ENCODE peak calls at places on chromosomes 16 and 17, in eight cellular contexts. One of them, this sample, is unnamed.

GRCh38 chr16:4505356-4506153 is 29.4 kb downstream of the HMOX2 start:
- DNase-seq in sigmoid colon: no peak
- DNase-seq in ovary: no peak
- DNase-seq in uterus: no peak
- DNase-seq in HepG2: no peak
- DNase-seq in A549: no peak
- DNase-seq in body of pancreas: no peak
- DNase-seq in esophagus squamous epithelium: no peak
- DNase-seq in this sample: no peak

GRCh38 chr17:32142857-32143524 is 689 bp downstream of the RHOT1 start:
- DNase-seq in body of pancreas: peak
- DNase-seq in sigmoid colon: peak
- DNase-seq in ovary: peak
- DNase-seq in HepG2: peak
- DNase-seq in A549: peak
- DNase-seq in esophagus squamous epithelium: no peak
- DNase-seq in uterus: no peak
- DNase-seq in this sample: peak

GRCh38 chr17:19017804-19018599 is 13.4 kb upstream of the FAM83G start:
- DNase-seq in uterus: no peak
- DNase-seq in ovary: no peak
- DNase-seq in esophagus squamous epithelium: no peak
- DNase-seq in sigmoid colon: no peak
- DNase-seq in HepG2: no peak
- DNase-seq in A549: no peak
- DNase-seq in body of pancreas: no peak
- DNase-seq in this sample: no peak

GRCh38 chr17:45129426-45129939 is 2.8 kb downstream of the PLCD3 start:
- DNase-seq in HepG2: peak
- DNase-seq in ovary: peak
- DNase-seq in body of pancreas: no peak
- DNase-seq in sigmoid colon: peak
- DNase-seq in uterus: no peak
- DNase-seq in esophagus squamous epithelium: no peak
- DNase-seq in A549: no peak
- DNase-seq in this sample: no peak

GRCh38 chr17:75073618-75074047 is 14.1 kb upstream of the SLC16A5 start:
- DNase-seq in body of pancreas: no peak
- DNase-seq in A549: no peak
- DNase-seq in esophagus squamous epithelium: no peak
- DNase-seq in uterus: no peak
- DNase-seq in sigmoid colon: peak
- DNase-seq in ovary: no peak
- DNase-seq in HepG2: no peak
- DNase-seq in this sample: no peak

GRCh38 chr16:75116081-75116910 is at the start of gene LDHD:
- DNase-seq in ovary: peak
- DNase-seq in uterus: peak
- DNase-seq in A549: peak
- DNase-seq in body of pancreas: peak
- DNase-seq in HepG2: peak
- DNase-seq in sigmoid colon: peak
- DNase-seq in esophagus squamous epithelium: no peak
- DNase-seq in this sample: peak

GRCh38 chr16:48128769-48129168 is 27.0 kb downstream of the ABCC12 start:
- DNase-seq in ovary: no peak
- DNase-seq in uterus: no peak
- DNase-seq in sigmoid colon: no peak
- DNase-seq in A549: no peak
- DNase-seq in esophagus squamous epithelium: no peak
- DNase-seq in body of pancreas: no peak
- DNase-seq in HepG2: no peak
- DNase-seq in this sample: no peak

GRCh38 chr16:29974291-29975133 is 844 bp downstream of the TAOK2 start:
- DNase-seq in sigmoid colon: no peak
- DNase-seq in A549: peak
- DNase-seq in uterus: peak
- DNase-seq in body of pancreas: no peak
- DNase-seq in esophagus squamous epithelium: no peak
- DNase-seq in ovary: no peak
- DNase-seq in HepG2: no peak
- DNase-seq in this sample: no peak

GRCh38 chr17:71071837-71072236 is 902.5 kb downstream of the KCNJ2 start:
- DNase-seq in body of pancreas: no peak
- DNase-seq in A549: peak
- DNase-seq in esophagus squamous epithelium: no peak
- DNase-seq in ovary: no peak
- DNase-seq in HepG2: peak
- DNase-seq in uterus: no peak
- DNase-seq in sigmoid colon: no peak
- DNase-seq in this sample: no peak

GRCh38 chr17:34283571-34283970 is 2.0 kb upstream of the CCL11 start:
- DNase-seq in esophagus squamous epithelium: no peak
- DNase-seq in sigmoid colon: no peak
- DNase-seq in HepG2: no peak
- DNase-seq in A549: no peak
- DNase-seq in body of pancreas: no peak
- DNase-seq in uterus: no peak
- DNase-seq in ovary: no peak
- DNase-seq in this sample: no peak

GRCh38 chr17:34291721-34292348 is 6.3 kb downstream of the CCL11 start:
- DNase-seq in A549: no peak
- DNase-seq in body of pancreas: no peak
- DNase-seq in sigmoid colon: no peak
- DNase-seq in HepG2: no peak
- DNase-seq in esophagus squamous epithelium: no peak
- DNase-seq in ovary: no peak
- DNase-seq in uterus: no peak
- DNase-seq in this sample: no peak

GRCh38 chr17:34285304-34285792 is at the start of gene CCL11:
- DNase-seq in HepG2: no peak
- DNase-seq in A549: no peak
- DNase-seq in ovary: no peak
- DNase-seq in uterus: peak
- DNase-seq in sigmoid colon: no peak
- DNase-seq in body of pancreas: no peak
- DNase-seq in esophagus squamous epithelium: no peak
- DNase-seq in this sample: no peak

DNA sequence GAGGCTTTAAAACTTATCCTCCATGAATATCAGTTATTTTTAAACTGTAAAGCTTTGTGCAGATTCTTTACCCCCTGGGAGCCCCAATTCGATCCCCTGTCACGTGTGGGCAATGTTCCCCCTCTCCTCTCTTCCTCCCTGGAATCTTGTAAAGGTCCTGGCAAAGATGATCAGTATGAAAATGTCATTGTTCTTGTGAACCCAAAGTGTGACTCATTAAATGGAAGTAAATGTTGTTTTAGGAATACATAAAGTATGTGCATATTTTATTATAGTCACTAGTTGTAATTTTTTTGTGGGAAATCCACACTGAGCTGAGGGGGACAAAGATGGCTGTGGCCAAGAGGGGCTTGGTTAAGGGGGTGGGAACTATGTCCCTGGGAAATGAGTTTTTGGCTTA is 2.3 kb downstream of the CCL11 start:
- DNase-seq in esophagus squamous epithelium: no peak
- DNase-seq in HepG2: no peak
- DNase-seq in ovary: no peak
- DNase-seq in sigmoid colon: no peak
- DNase-seq in uterus: no peak
- DNase-seq in A549: no peak
- DNase-seq in body of pancreas: no peak
- DNase-seq in this sample: no peak
- TF ChIP-seq CTCF in esophagus squamous epithelium: no peak
- TF ChIP-seq CTCF in HepG2: no peak
- TF ChIP-seq CTCF in ovary: no peak
- TF ChIP-seq CTCF in sigmoid colon: no peak
- TF ChIP-seq CTCF in uterus: no peak
- TF ChIP-seq CTCF in A549: no peak
- TF ChIP-seq CTCF in body of pancreas: no peak
- TF ChIP-seq CTCF in this sample: no peak

DNA sequence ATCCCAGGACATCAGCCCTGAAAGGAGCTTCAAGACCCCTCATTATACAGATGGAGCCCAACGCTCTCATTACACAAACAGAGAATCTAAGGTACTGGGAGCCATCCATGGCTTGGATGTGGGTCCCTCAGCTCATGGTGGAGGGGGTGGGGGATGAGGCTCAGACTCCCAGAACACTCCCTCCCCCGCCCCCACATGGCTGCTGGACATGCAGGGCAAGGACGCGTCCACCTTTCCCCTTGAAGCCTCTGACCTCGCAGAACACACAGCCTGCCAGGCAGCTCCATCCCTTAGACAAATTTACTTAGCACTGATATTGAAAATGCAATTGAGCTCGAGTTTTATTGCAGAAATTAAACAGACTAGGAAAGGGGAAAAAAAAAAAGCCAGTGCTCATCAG is 203.9 kb downstream of the ZNF423 start:
- DNase-seq in sigmoid colon: no peak
- DNase-seq in A549: no peak
- DNase-seq in ovary: peak
- DNase-seq in esophagus squamous epithelium: no peak
- DNase-seq in uterus: peak
- DNase-seq in HepG2: no peak
- DNase-seq in body of pancreas: no peak
- DNase-seq in this sample: no peak
- H3K4me3 ChIP-seq in sigmoid colon: no peak
- H3K4me3 ChIP-seq in A549: no peak
- H3K4me3 ChIP-seq in ovary: no peak
- H3K4me3 ChIP-seq in esophagus squamous epithelium: no peak
- H3K4me3 ChIP-seq in uterus: peak
- H3K4me3 ChIP-seq in HepG2: no peak
- H3K4me3 ChIP-seq in body of pancreas: no peak
- H3K4me3 ChIP-seq in this sample: no peak

GRCh38 chr17:38752119-38752929 is at the start of gene PSMB3:
- DNase-seq in sigmoid colon: peak
- DNase-seq in A549: peak
- DNase-seq in esophagus squamous epithelium: peak
- DNase-seq in uterus: peak
- DNase-seq in ovary: peak
- DNase-seq in HepG2: peak
- DNase-seq in body of pancreas: peak
- DNase-seq in this sample: peak
- TF ChIP-seq POLR2A in sigmoid colon: peak
- TF ChIP-seq POLR2A in A549: peak
- TF ChIP-seq POLR2A in esophagus squamous epithelium: peak
- TF ChIP-seq POLR2A in uterus: peak
- TF ChIP-seq POLR2A in ovary: peak
- TF ChIP-seq POLR2A in HepG2: peak
- TF ChIP-seq POLR2A in body of pancreas: peak
- TF ChIP-seq POLR2A in this sample: no peak

GRCh38 chr17:8740486-8740885 is 4.2 kb downstream of the CCDC42 start:
- DNase-seq in HepG2: no peak
- DNase-seq in A549: no peak
- DNase-seq in esophagus squamous epithelium: no peak
- DNase-seq in body of pancreas: no peak
- DNase-seq in sigmoid colon: no peak
- DNase-seq in uterus: no peak
- DNase-seq in ovary: no peak
- DNase-seq in this sample: no peak
- TF ChIP-seq CTCF in HepG2: peak
- TF ChIP-seq CTCF in A549: no peak
- TF ChIP-seq CTCF in esophagus squamous epithelium: no peak
- TF ChIP-seq CTCF in body of pancreas: no peak
- TF ChIP-seq CTCF in sigmoid colon: no peak
- TF ChIP-seq CTCF in uterus: no peak
- TF ChIP-seq CTCF in ovary: no peak
- TF ChIP-seq CTCF in this sample: no peak

DNA sequence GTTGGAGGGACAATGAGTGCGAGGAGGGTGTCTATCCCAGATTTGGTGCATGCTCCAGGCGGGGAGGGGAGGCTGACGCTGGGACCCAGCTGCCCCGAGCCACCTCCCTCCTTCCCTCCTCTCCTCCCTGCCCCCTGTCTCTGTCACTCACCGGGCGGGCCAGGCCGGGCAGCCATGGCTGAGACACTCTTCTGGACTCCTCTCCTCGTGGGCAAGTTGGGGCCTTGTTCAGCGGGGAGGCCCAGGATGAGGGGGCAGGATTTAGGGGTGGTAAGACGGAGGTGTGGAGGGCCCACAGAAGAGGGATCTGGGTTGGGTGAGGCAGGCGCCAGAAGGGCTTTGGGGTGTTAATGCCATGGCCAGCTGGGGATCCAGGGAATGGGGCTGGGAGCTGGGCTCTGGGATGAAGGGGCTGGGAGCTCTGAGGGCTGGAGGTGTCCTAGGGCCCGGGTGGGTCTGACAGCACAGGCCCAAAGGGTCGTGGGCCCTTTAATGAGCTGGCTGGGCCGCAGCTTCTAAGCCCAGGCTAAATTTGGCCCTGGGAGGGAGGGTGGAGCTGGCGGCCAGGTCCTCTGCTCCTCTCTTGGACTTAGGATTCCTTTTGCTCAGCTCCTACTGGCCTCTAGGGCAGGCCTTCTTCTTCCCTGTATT is at the start of gene SGCA:
- DNase-seq in body of pancreas: no peak
- DNase-seq in sigmoid colon: no peak
- DNase-seq in ovary: no peak
- DNase-seq in esophagus squamous epithelium: no peak
- DNase-seq in uterus: no peak
- DNase-seq in A549: no peak
- DNase-seq in HepG2: no peak
- DNase-seq in this sample: no peak
- H3K4me3 ChIP-seq in body of pancreas: no peak
- H3K4me3 ChIP-seq in sigmoid colon: peak
- H3K4me3 ChIP-seq in ovary: no peak
- H3K4me3 ChIP-seq in esophagus squamous epithelium: no peak
- H3K4me3 ChIP-seq in uterus: peak
- H3K4me3 ChIP-seq in A549: no peak
- H3K4me3 ChIP-seq in HepG2: no peak
- H3K4me3 ChIP-seq in this sample: no peak

GRCh38 chr16:81483064-81483969 is 38.7 kb downstream of the CMIP start:
- DNase-seq in uterus: no peak
- DNase-seq in HepG2: peak
- DNase-seq in sigmoid colon: no peak
- DNase-seq in A549: no peak
- DNase-seq in ovary: no peak
- DNase-seq in esophagus squamous epithelium: no peak
- DNase-seq in body of pancreas: no peak
- DNase-seq in this sample: no peak

GRCh38 chr16:81478876-81479496 is 34.4 kb downstream of the CMIP start:
- DNase-seq in uterus: no peak
- DNase-seq in A549: no peak
- DNase-seq in ovary: no peak
- DNase-seq in sigmoid colon: no peak
- DNase-seq in body of pancreas: peak
- DNase-seq in HepG2: no peak
- DNase-seq in esophagus squamous epithelium: peak
- DNase-seq in this sample: no peak

GRCh38 chr16:81482329-81483063 is 37.9 kb downstream of the CMIP start:
- DNase-seq in HepG2: no peak
- DNase-seq in A549: no peak
- DNase-seq in ovary: no peak
- DNase-seq in body of pancreas: no peak
- DNase-seq in sigmoid colon: no peak
- DNase-seq in uterus: no peak
- DNase-seq in esophagus squamous epithelium: no peak
- DNase-seq in this sample: no peak

GRCh38 chr16:81478294-81478693 is 33.7 kb downstream of the CMIP start:
- DNase-seq in A549: no peak
- DNase-seq in sigmoid colon: no peak
- DNase-seq in body of pancreas: no peak
- DNase-seq in HepG2: no peak
- DNase-seq in esophagus squamous epithelium: no peak
- DNase-seq in ovary: no peak
- DNase-seq in uterus: no peak
- DNase-seq in this sample: no peak

GRCh38 chr16:81480856-81481821 is 36.5 kb downstream of the CMIP start:
- DNase-seq in body of pancreas: no peak
- DNase-seq in esophagus squamous epithelium: peak
- DNase-seq in ovary: no peak
- DNase-seq in sigmoid colon: peak
- DNase-seq in uterus: no peak
- DNase-seq in A549: no peak
- DNase-seq in HepG2: peak
- DNase-seq in this sample: peak
- TF ChIP-seq POLR2A in body of pancreas: no peak
- TF ChIP-seq POLR2A in esophagus squamous epithelium: peak
- TF ChIP-seq POLR2A in ovary: no peak
- TF ChIP-seq POLR2A in sigmoid colon: no peak
- TF ChIP-seq POLR2A in uterus: no peak
- TF ChIP-seq POLR2A in A549: no peak
- TF ChIP-seq POLR2A in HepG2: no peak
- TF ChIP-seq POLR2A in this sample: no peak

This sample was measured in lower leg skin.